ENCODE peak calls at places on chromosomes 13 and 19, in six cellular contexts. E is neuronal stem cell, U is H9, V is mesendoderm, G is H1, H is mesenchymal stem cell. F is an unnamed sample.

GRCh38 chr19:2474232-2475017 is 1.5 kb upstream of the GADD45B start:
- DNase-seq in G (no peak), H (peak; percentile 96), E (peak; percentile 88), V (peak; percentile 95), U (peak; percentile 89), F (peak; percentile 87)

GRCh38 chr13:99303863-99304521 is 3.2 kb downstream of the GPR183 start:
- DNase-seq in U (no peak), G (no peak), E (no peak), V (no peak), H (no peak), F (no peak)

GRCh38 chr13:110826861-110827672 is 87.8 kb downstream of the ANKRD10 start:
- DNase-seq in E (no peak), G (no peak), U (no peak), V (no peak), H (no peak), F (no peak)

GRCh38 chr13:100506600-100507422 is 81.8 kb downstream of the GGACT start:
- DNase-seq in V (no peak), H (no peak), G (no peak), E (no peak), U (no peak), F (no peak)

GRCh38 chr19:7188682-7189629 is 105.3 kb downstream of the INSR start:
- DNase-seq in E (no peak), U (no peak), H (peak; percentile 20), V (no peak), G (no peak), F (no peak)

GRCh38 chr13:98994896-98995295 is 17.0 kb upstream of the DOCK9 start:
- DNase-seq in H (no peak), G (no peak), V (no peak), U (no peak), E (no peak), F (no peak)

GRCh38 chr19:4284176-4284958 is 5.3 kb downstream of the SHD start:
- DNase-seq in U (peak; percentile 94), E (no peak), H (no peak), G (peak; percentile 71), V (peak; percentile 88), F (no peak)

GRCh38 chr13:24032252-24032651 is 128.3 kb upstream of the SPATA13 start:
- DNase-seq in H (peak; percentile 21), V (no peak), U (no peak), G (no peak), E (no peak), F (peak; percentile 84)

GRCh38 chr13:24217601-24218281 is 57.2 kb downstream of the SPATA13 start:
- DNase-seq in E (no peak), H (peak; percentile 18), U (peak; percentile 53), V (peak; percentile 46), G (no peak), F (no peak)

GRCh38 chr13:99523838-99524237 is 22.6 kb downstream of the TM9SF2 start:
- DNase-seq in G (no peak), E (no peak), H (no peak), V (no peak), U (no peak), F (no peak)

GRCh38 chr13:60679131-60679530 is 282.1 kb downstream of the TDRD3 start:
- DNase-seq in E (no peak), H (no peak), V (no peak), U (no peak), G (no peak), F (no peak)

GRCh38 chr13:108266316-108266936 is 3.1 kb upstream of the TNFSF13B start:
- DNase-seq in E (no peak), H (no peak), V (no peak), G (no peak), U (no peak), F (no peak)

GRCh38 chr19:11580665-11581418 is 3.4 kb upstream of the ACP5 start:
- DNase-seq in E (no peak), G (no peak), V (no peak), H (peak; percentile 17), U (no peak), F (peak; percentile 8)

GRCh38 chr19:58555920-58556632 is 1.2 kb upstream of the CHMP2A start:
- DNase-seq in H (no peak), G (no peak), V (no peak), E (no peak), U (no peak), F (no peak)

GRCh38 chr19:3065675-3066357 is 3.5 kb upstream of the TLE5 start:
- DNase-seq in V (no peak), H (no peak), U (no peak), G (no peak), E (no peak), F (no peak)

GRCh38 chr19:4600893-4601292 is 38.4 kb upstream of the TNFAIP8L1 start:
- DNase-seq in V (no peak), E (no peak), U (no peak), G (no peak), H (no peak), F (no peak)

GRCh38 chr13:41900918-41901317 is 60.0 kb downstream of the VWA8 start:
- DNase-seq in G (no peak), V (no peak), E (no peak), U (no peak), H (no peak), F (peak; percentile 20)

DNA sequence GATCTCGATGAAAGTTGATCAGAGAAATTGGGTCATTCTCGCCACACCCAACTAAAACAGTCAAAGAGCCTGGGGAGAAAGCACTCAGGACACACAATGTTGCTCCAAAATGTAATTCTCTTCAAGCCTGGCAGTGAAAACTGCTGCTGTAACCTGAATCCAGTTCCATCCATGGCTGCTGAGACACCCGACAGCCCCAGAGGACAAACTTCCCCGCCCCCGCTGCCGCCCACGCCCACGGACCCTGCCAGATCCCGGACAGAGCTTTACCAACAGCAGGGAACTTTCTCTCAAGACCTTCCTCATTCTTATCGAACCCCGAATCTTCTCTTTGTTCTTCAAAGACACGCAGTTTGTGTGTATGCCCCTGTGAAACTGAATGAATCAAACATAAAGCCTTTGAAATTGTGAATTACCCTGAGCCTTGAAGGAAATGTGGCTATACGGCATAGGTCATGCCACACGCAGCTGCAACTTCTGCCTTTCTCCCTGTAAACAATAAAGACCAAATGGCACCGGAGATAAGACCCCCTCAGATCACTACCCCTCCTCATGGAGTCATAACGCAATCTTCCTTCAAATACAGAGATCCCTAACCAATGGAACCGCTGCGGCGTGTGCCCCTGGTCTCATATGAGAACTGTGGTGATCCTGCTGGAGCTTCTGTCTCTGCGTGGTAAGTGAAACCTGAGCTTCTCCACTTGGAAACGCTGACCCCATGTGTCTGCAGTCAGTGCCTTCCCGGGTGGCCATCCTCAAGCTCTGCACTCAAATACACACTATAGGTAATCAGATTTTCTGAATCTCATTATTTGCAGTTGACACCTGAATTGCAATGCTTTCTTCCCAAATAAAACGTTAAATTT is 4.8 kb upstream of the LAMP1 start:
- DNase-seq in G (no peak), E (no peak), V (no peak), U (peak; percentile 32), H (peak; percentile 63), F (peak; percentile 51)
- H4K8ac ChIP-seq in G (no peak overlapping the region), E (no peak overlapping the region), V (peak overlapping the region; percentile 65), U (no peak overlapping the region), H (peak overlapping the region; percentile 45), F (peak overlapping the region; percentile 74)

DNA sequence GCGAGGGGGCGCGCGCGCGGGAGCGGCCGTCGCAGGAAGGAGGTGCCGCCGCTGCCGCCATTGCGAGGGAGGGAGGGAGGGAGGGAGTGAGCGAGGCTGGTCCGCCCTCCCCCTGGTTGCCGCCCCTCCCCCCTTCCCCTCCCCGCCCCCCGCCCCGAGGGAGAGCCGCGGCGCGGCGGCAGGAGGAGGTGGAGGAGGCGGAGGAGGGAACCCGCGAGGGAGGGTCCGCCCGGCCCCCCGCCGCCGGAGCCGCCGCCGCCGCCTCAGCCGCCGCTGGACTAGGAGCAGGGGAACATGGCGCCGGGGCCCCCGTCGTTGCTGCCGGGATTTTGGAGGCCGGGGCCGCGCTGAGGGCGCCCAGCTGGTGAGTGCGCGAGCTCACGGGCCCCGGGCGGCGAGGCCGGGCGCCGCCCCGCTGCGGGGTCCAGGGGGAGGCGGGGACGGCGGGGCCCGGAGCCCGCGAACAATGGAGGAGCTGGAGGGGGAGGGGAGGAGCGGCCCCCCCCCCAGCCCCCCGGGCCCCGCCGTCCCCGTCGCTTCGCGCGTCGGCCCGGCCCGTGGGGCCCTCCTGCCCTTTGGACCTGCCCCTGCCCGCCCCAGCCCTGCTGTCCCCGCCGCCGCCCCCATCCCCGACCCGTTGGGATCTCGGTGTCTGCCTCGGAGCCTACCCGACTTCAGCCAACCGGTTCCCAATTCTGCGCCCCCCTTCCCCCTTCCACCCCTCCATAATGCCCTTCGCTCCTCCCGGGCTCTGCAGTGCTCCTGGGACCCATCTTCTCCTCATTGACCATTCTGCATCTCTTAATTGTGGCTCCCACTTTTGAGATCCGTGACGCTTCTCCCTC is at the start of gene ARHGAP35:
- DNase-seq in H (no peak), E (no peak), V (no peak), G (no peak), U (peak; percentile 82), F (no peak)
- H2AK5ac ChIP-seq in H (peak within 1 kb of the TSS; percentile 24), E (peak within 1 kb of the TSS; percentile 96), V (peak within 1 kb of the TSS; percentile 90), G (peak within 1 kb of the TSS; percentile 70), U (no peak within 1 kb of the TSS), F (peak within 1 kb of the TSS; percentile 56)

DNA sequence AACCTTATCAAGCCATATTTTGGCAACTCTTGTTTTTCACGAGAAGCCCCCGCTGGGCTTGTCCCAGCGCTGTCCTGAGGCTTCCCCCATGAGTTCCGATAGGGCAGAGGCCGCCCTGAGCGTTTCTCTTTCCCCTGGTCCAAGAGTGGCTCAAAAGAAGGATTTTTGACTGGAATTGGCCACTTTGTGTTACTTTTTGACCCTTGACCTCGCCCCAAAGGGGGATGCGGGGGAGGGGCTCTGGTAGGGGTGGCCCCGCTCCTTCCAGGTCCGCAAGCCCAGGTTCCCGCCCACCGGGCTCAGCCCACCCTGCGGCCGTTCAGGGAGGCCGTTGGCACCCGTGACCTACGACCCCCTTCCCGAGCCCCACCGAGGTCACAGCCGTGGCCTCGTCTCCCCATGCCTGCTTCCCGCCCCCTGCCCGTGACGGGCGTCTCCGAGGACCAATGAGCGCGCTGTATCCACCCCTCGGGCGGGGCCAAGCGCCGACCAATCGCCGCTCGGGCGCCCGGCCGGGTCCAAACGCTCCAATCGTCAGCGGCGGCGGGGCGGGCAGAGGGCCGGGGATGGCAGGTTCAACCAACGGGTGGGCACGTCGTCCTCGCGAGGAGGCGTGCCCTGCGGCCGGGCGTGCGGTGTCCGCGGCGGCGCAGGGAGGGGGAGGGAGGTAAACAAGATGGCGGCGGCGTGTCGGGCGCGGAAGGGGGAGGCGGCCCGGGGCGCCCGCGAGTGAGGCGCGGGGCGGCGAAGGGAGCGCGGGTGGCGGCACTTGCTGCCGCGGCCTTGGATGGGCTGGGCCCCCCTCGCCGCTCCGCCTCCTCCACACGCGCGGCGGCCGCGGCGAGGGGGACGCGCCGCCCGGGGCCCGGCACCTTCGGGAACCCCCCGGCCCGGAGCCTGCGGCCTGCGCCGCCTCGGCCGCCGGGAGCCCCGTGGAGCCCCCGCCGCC is at the start of gene STK11:
- DNase-seq in U (peak; percentile 99), H (peak; percentile 97), E (peak; percentile 99), G (peak; percentile 86), V (peak; percentile 98), F (peak; percentile 94)
- H2BK5ac ChIP-seq in U (no peak within 1 kb of the TSS), H (peak within 1 kb of the TSS; percentile 93), E (no peak within 1 kb of the TSS), G (peak within 1 kb of the TSS; percentile 66), V (no peak within 1 kb of the TSS), F (peak within 1 kb of the TSS; percentile 89)

GRCh38 chr19:46521241-46521640 is 25.6 kb upstream of the PNMA8B start:
- DNase-seq in U (no peak), E (no peak), H (no peak), V (no peak), G (no peak), F (no peak)
- H4K8ac ChIP-seq in U (no peak overlapping the region), E (no peak overlapping the region), H (no peak overlapping the region), V (no peak overlapping the region), G (no peak overlapping the region), F (no peak overlapping the region)

F was measured in IMR-90.